ENCODE peak calls at places on chromosomes 3 and 15, in eight cellular contexts. One of them, this sample, is unnamed.

GRCh38 chr15:95266481-95267061 is 1035.2 kb downstream of the MCTP2 start:
- DNase-seq in left lung: no peak
- DNase-seq in neuronal stem cell: no peak
- DNase-seq in activated naive CD4-positive, alpha-beta T cell treated with Interleukin-2 at 50 U/mL for 16 hours: no peak
- DNase-seq in activated gamma-delta T cell treated with Interleukin-2 at 50 U/mL for 16 hours: no peak
- DNase-seq in dorsolateral prefrontal cortex: no peak
- DNase-seq in NCI-H460: no peak
- DNase-seq in germinal center: no peak
- DNase-seq in this sample: no peak

GRCh38 chr3:125647318-125648014 is 52.2 kb upstream of the OSBPL11 start:
- DNase-seq in left lung: peak
- DNase-seq in neuronal stem cell: no peak
- DNase-seq in activated naive CD4-positive, alpha-beta T cell treated with Interleukin-2 at 50 U/mL for 16 hours: no peak
- DNase-seq in activated gamma-delta T cell treated with Interleukin-2 at 50 U/mL for 16 hours: no peak
- DNase-seq in dorsolateral prefrontal cortex: no peak
- DNase-seq in NCI-H460: no peak
- DNase-seq in germinal center: no peak
- DNase-seq in this sample: no peak

GRCh38 chr3:78497692-78498091 is 1270.1 kb downstream of the ROBO1 start:
- DNase-seq in left lung: no peak
- DNase-seq in neuronal stem cell: no peak
- DNase-seq in activated naive CD4-positive, alpha-beta T cell treated with Interleukin-2 at 50 U/mL for 16 hours: no peak
- DNase-seq in activated gamma-delta T cell treated with Interleukin-2 at 50 U/mL for 16 hours: no peak
- DNase-seq in dorsolateral prefrontal cortex: no peak
- DNase-seq in NCI-H460: no peak
- DNase-seq in germinal center: no peak
- DNase-seq in this sample: no peak

GRCh38 chr3:133303430-133303829 is 96.4 kb upstream of the BFSP2 start:
- DNase-seq in left lung: no peak
- DNase-seq in neuronal stem cell: no peak
- DNase-seq in activated naive CD4-positive, alpha-beta T cell treated with Interleukin-2 at 50 U/mL for 16 hours: no peak
- DNase-seq in activated gamma-delta T cell treated with Interleukin-2 at 50 U/mL for 16 hours: no peak
- DNase-seq in dorsolateral prefrontal cortex: no peak
- DNase-seq in NCI-H460: no peak
- DNase-seq in germinal center: no peak
- DNase-seq in this sample: no peak

GRCh38 chr15:90126457-90127435 is 24.5 kb upstream of the IDH2 start:
- DNase-seq in left lung: no peak
- DNase-seq in neuronal stem cell: no peak
- DNase-seq in activated naive CD4-positive, alpha-beta T cell treated with Interleukin-2 at 50 U/mL for 16 hours: no peak
- DNase-seq in activated gamma-delta T cell treated with Interleukin-2 at 50 U/mL for 16 hours: no peak
- DNase-seq in dorsolateral prefrontal cortex: no peak
- DNase-seq in NCI-H460: no peak
- DNase-seq in germinal center: no peak
- DNase-seq in this sample: no peak

GRCh38 chr3:188789201-188789600 is 382.6 kb upstream of the TPRG1 start:
- DNase-seq in left lung: no peak
- DNase-seq in neuronal stem cell: no peak
- DNase-seq in activated naive CD4-positive, alpha-beta T cell treated with Interleukin-2 at 50 U/mL for 16 hours: peak
- DNase-seq in activated gamma-delta T cell treated with Interleukin-2 at 50 U/mL for 16 hours: no peak
- DNase-seq in dorsolateral prefrontal cortex: no peak
- DNase-seq in NCI-H460: no peak
- DNase-seq in germinal center: no peak
- DNase-seq in this sample: no peak

GRCh38 chr3:65902304-65902793 is 136.4 kb downstream of the MAGI1 start:
- DNase-seq in left lung: no peak
- DNase-seq in neuronal stem cell: no peak
- DNase-seq in activated naive CD4-positive, alpha-beta T cell treated with Interleukin-2 at 50 U/mL for 16 hours: no peak
- DNase-seq in activated gamma-delta T cell treated with Interleukin-2 at 50 U/mL for 16 hours: no peak
- DNase-seq in dorsolateral prefrontal cortex: no peak
- DNase-seq in NCI-H460: no peak
- DNase-seq in germinal center: no peak
- DNase-seq in this sample: no peak

GRCh38 chr3:193732391-193732790 is 139.4 kb downstream of the OPA1 start:
- DNase-seq in left lung: no peak
- DNase-seq in neuronal stem cell: no peak
- DNase-seq in activated naive CD4-positive, alpha-beta T cell treated with Interleukin-2 at 50 U/mL for 16 hours: no peak
- DNase-seq in activated gamma-delta T cell treated with Interleukin-2 at 50 U/mL for 16 hours: no peak
- DNase-seq in dorsolateral prefrontal cortex: no peak
- DNase-seq in NCI-H460: no peak
- DNase-seq in germinal center: no peak
- DNase-seq in this sample: no peak

GRCh38 chr15:23447107-23447500 is at the start of gene GOLGA6L2:
- DNase-seq in left lung: peak
- DNase-seq in neuronal stem cell: no peak
- DNase-seq in activated naive CD4-positive, alpha-beta T cell treated with Interleukin-2 at 50 U/mL for 16 hours: no peak
- DNase-seq in activated gamma-delta T cell treated with Interleukin-2 at 50 U/mL for 16 hours: no peak
- DNase-seq in dorsolateral prefrontal cortex: no peak
- DNase-seq in NCI-H460: peak
- DNase-seq in germinal center: no peak
- DNase-seq in this sample: no peak

GRCh38 chr3:25468866-25469319 is 40.8 kb downstream of the RARB start:
- DNase-seq in left lung: no peak
- DNase-seq in neuronal stem cell: no peak
- DNase-seq in activated naive CD4-positive, alpha-beta T cell treated with Interleukin-2 at 50 U/mL for 16 hours: no peak
- DNase-seq in activated gamma-delta T cell treated with Interleukin-2 at 50 U/mL for 16 hours: no peak
- DNase-seq in dorsolateral prefrontal cortex: peak
- DNase-seq in NCI-H460: no peak
- DNase-seq in germinal center: no peak
- DNase-seq in this sample: no peak

GRCh38 chr15:33201376-33202189 is 7.1 kb upstream of the FMN1 start:
- DNase-seq in left lung: peak
- DNase-seq in neuronal stem cell: peak
- DNase-seq in activated naive CD4-positive, alpha-beta T cell treated with Interleukin-2 at 50 U/mL for 16 hours: peak
- DNase-seq in activated gamma-delta T cell treated with Interleukin-2 at 50 U/mL for 16 hours: peak
- DNase-seq in dorsolateral prefrontal cortex: no peak
- DNase-seq in NCI-H460: peak
- DNase-seq in germinal center: peak
- DNase-seq in this sample: no peak

GRCh38 chr3:30292192-30292893 is 314.1 kb upstream of the TGFBR2 start:
- DNase-seq in left lung: no peak
- DNase-seq in neuronal stem cell: no peak
- DNase-seq in activated naive CD4-positive, alpha-beta T cell treated with Interleukin-2 at 50 U/mL for 16 hours: no peak
- DNase-seq in activated gamma-delta T cell treated with Interleukin-2 at 50 U/mL for 16 hours: no peak
- DNase-seq in dorsolateral prefrontal cortex: no peak
- DNase-seq in NCI-H460: peak
- DNase-seq in germinal center: no peak
- DNase-seq in this sample: no peak